ENCODE peak calls at places on chromosomes 13 and 19, in ten cellular contexts. T, J, U, D, P, G, N, K, F and H are unnamed samples.

GRCh38 chr19:51706296-51706695 is 13.2 kb downstream of the SPACA6 start:
- DNase-seq in T (no peak), J (no peak), F (no peak), U (no peak), K (no peak), D (no peak), G (no peak), P (no peak), N (no peak), H (no peak)

GRCh38 chr19:46426035-46426505 is 2.7 kb downstream of the PNMA8C start:
- DNase-seq in F (no peak), K (no peak), D (peak; percentile 53), J (no peak), U (no peak), N (no peak), G (no peak), T (no peak), P (no peak), H (no peak)

GRCh38 chr19:55598719-55599467 is 424 bp downstream of the FIZ1 start:
- DNase-seq in G (peak; percentile 94), F (peak; percentile 92), J (peak; percentile 89), D (peak; percentile 96), P (peak; percentile 96), T (peak; percentile 89), K (peak; percentile 94), N (peak; percentile 97), U (peak; percentile 99), H (peak; percentile 93)

GRCh38 chr19:40147693-40148347 is 43.4 kb upstream of the MAP3K10 start:
- DNase-seq in K (peak; percentile 62), J (no peak), D (peak; percentile 41), P (peak; percentile 57), T (peak; percentile 38), U (peak; percentile 86), F (no peak), N (no peak), G (peak; percentile 49), H (no peak)

GRCh38 chr13:85031771-85032170 is 767.4 kb downstream of the SLITRK6 start:
- DNase-seq in T (no peak), K (no peak), G (no peak), P (no peak), N (no peak), D (no peak), U (peak; percentile 2), F (no peak), J (no peak), H (no peak)

GRCh38 chr13:33761744-33762143 is 56.2 kb upstream of the RFC3 start:
- DNase-seq in T (no peak), J (no peak), N (no peak), P (no peak), K (peak; percentile 8), U (no peak), D (peak; percentile 85), G (peak; percentile 11), F (no peak), H (no peak)

GRCh38 chr19:19651076-19651475 is 7.6 kb upstream of the GMIP start:
- DNase-seq in D (no peak), J (no peak), T (no peak), N (no peak), U (no peak), F (no peak), G (no peak), K (no peak), P (no peak), H (no peak)

GRCh38 chr19:17097593-17098126 is 22.1 kb downstream of the MYO9B start:
- DNase-seq in D (no peak), F (no peak), N (no peak), G (no peak), P (no peak), T (no peak), J (no peak), U (peak; percentile 53), K (peak; percentile 53), H (no peak)

GRCh38 chr13:33611016-33611805 is 206.7 kb upstream of the RFC3 start:
- DNase-seq in J (peak; percentile 22), P (peak; percentile 77), F (no peak), T (peak; percentile 23), D (peak; percentile 88), K (peak; percentile 67), N (no peak), U (no peak), G (peak; percentile 53), H (no peak)

GRCh38 chr13:47168086-47168485 is 271.2 kb upstream of the HTR2A start:
- DNase-seq in G (peak; percentile 59), N (no peak), P (no peak), F (no peak), T (no peak), K (peak; percentile 4), J (no peak), D (no peak), U (peak; percentile 11), H (no peak)

GRCh38 chr19:1673645-1674292 is 21.4 kb upstream of the TCF3 start:
- DNase-seq in U (no peak), P (no peak), G (no peak), J (no peak), N (no peak), F (no peak), K (no peak), T (no peak), D (peak; percentile 66), H (no peak)

GRCh38 chr13:77124423-77124822 is 97.5 kb upstream of the FBXL3 start:
- DNase-seq in G (no peak), F (no peak), P (no peak), J (no peak), K (no peak), U (no peak), N (no peak), T (no peak), D (no peak), H (no peak)

GRCh38 chr19:5143471-5144411 is 174.8 kb downstream of the KDM4B start:
- DNase-seq in J (no peak), P (no peak), N (peak; percentile 49), D (no peak), T (no peak), F (no peak), K (no peak), U (no peak), G (no peak), H (no peak)

GRCh38 chr19:8702350-8702749 is 3.8 kb upstream of the ACTL9 start:
- DNase-seq in T (no peak), K (no peak), U (no peak), P (no peak), N (no peak), F (no peak), G (no peak), D (no peak), J (no peak), H (no peak)

GRCh38 chr19:18577365-18577914 is 5.8 kb downstream of the UBA52 start:
- DNase-seq in G (no peak), K (no peak), P (no peak), J (no peak), D (no peak), F (no peak), U (no peak), T (no peak), N (no peak), H (no peak)

GRCh38 chr13:73952683-73953082 is 181.5 kb downstream of the KLF12 start:
- DNase-seq in N (no peak), P (no peak), K (no peak), T (peak; percentile 39), F (no peak), G (peak; percentile 9), D (no peak), U (peak; percentile 19), J (no peak), H (no peak)

GRCh38 chr13:50228527-50228926 is 213.3 kb downstream of the KCNRG start:
- DNase-seq in J (no peak), D (peak; percentile 79), P (no peak), N (no peak), U (no peak), T (no peak), G (no peak), K (no peak), F (no peak), H (peak; percentile 81)

GRCh38 chr19:38142176-38143035 is 81.6 kb downstream of the DPF1 start:
- DNase-seq in G (peak; percentile 60), U (peak; percentile 61), K (peak; percentile 77), F (peak; percentile 51), P (no peak), N (peak; percentile 85), D (peak; percentile 84), J (no peak), T (no peak), H (peak; percentile 68)

GRCh38 chr19:31596751-31597150 is 247.5 kb upstream of the TSHZ3 start:
- DNase-seq in G (no peak), K (no peak), N (no peak), U (no peak), T (no peak), F (no peak), J (no peak), P (no peak), D (no peak), H (no peak)

GRCh38 chr13:60583196-60583908 is 186.3 kb downstream of the TDRD3 start:
- DNase-seq in G (peak; percentile 41), U (peak; percentile 72), J (no peak), F (no peak), D (peak; percentile 16), P (no peak), T (no peak), N (no peak), K (peak; percentile 50), H (no peak)

GRCh38 chr19:54947381-54947780 is at the start of gene NLRP7:
- DNase-seq in K (no peak), G (no peak), P (no peak), N (no peak), T (no peak), D (no peak), F (no peak), U (no peak), J (no peak), H (no peak)

GRCh38 chr13:89375839-89376238 is 1704.7 kb downstream of the SLITRK5 start:
- DNase-seq in D (peak; percentile 34), T (peak; percentile 55), N (no peak), K (no peak), G (peak; percentile 26), P (no peak), U (no peak), F (no peak), J (no peak), H (no peak)

GRCh38 chr19:7970716-7971448 is 27.4 kb upstream of the TIMM44 start:
- DNase-seq in D (peak; percentile 52), K (peak; percentile 73), T (no peak), F (no peak), P (no peak), J (no peak), G (peak; percentile 20), N (peak; percentile 70), U (peak; percentile 41), H (peak; percentile 22)

GRCh38 chr13:106467406-106468122 is 67.9 kb downstream of the EFNB2 start:
- DNase-seq in G (no peak), T (no peak), U (no peak), N (no peak), P (no peak), K (no peak), J (no peak), F (no peak), D (no peak), H (no peak)